ENCODE peak calls at places on chromosomes 6 and 20, in ten cellular contexts. H is neuronal stem cell, P is astrocyte, M is MM.1S, X is neural progenitor cell, U is mammary epithelial cell, T is GM23338, C is GM23248, I is PC-3, E is fibroblast of lung. J is an unnamed sample. For H3K4me1 and H3K36me3, the result is how much of the 10 kb centered on the place peaks cover.

GRCh38 chr6:146850238-146850896 is 251.6 kb downstream of the ADGB start:
- DNase-seq in C (peak), H (no peak), I (peak), U (peak), T (no peak), E (peak), M (no peak), P (peak), X (no peak), J (no peak)

GRCh38 chr6:28393912-28394662 is 5.5 kb downstream of the ZSCAN12 start:
- DNase-seq in X (peak), U (no peak), T (peak), E (peak), P (no peak), M (no peak), H (no peak), I (peak), C (peak), J (no peak)

GRCh38 chr6:131519670-131520436 is 53.2 kb upstream of the ARG1 start:
- DNase-seq in M (peak), T (peak), E (peak), P (peak), H (no peak), U (peak), I (peak), C (peak), X (peak), J (peak)

GRCh38 chr6:137852346-137852745 is 14.7 kb upstream of the TNFAIP3 start:
- DNase-seq in E (no peak), H (no peak), I (no peak), M (no peak), U (peak), P (peak), X (no peak), T (no peak), C (peak), J (no peak)

GRCh38 chr6:42165016-42165415 is 8.1 kb upstream of the GUCA1A start:
- DNase-seq in T (no peak), U (no peak), M (no peak), X (no peak), E (no peak), I (no peak), C (peak), H (no peak), P (peak), J (no peak)

GRCh38 chr6:138541793-138542481 is 42.6 kb upstream of the NHSL1 start:
- DNase-seq in X (no peak), I (no peak), M (no peak), C (peak), E (no peak), T (no peak), U (no peak), P (peak), H (no peak), J (no peak)

GRCh38 chr6:138264372-138264880 is 46.1 kb upstream of the PBOV1 start:
- DNase-seq in P (no peak), X (no peak), T (no peak), I (no peak), H (no peak), U (no peak), E (no peak), M (no peak), C (no peak), J (no peak)

GRCh38 chr6:111871725-111872520 is 1.3 kb downstream of the FYN start:
- DNase-seq in M (no peak), C (peak), I (peak), U (peak), X (peak), E (peak), P (no peak), H (peak), T (peak), J (peak)

GRCh38 chr6:86526238-86526637 is 411.1 kb upstream of the HTR1E start:
- DNase-seq in U (no peak), H (no peak), E (no peak), M (no peak), P (no peak), I (no peak), C (no peak), T (no peak), X (no peak), J (no peak)

DNA sequence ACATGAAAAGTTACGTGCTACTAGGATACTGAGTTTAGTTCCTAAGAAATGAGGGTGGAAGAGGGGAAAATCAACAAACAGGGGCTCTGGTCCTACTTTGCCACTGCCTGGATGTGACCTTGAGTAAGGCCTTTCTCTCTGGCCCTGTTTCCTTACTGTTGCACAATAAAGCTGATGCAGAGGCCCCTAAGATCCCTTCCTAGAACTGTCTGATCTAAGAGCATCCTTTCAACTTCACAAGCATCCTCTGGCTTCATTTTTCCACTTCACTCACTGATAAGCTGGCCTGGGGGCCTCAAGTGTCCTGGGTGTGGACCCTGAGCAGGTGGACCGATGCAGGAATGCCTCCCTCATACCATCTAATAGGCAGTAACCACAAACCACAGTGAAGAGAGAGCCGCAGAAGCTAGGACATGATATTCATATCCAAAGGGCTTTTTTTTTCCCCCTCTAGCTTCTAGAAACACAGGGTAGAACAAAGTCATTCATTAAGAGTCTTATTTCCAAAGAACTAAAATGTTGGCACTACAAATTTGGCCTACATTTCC is 21.5 kb downstream of the FKBP1A start:
- DNase-seq in I (no peak), T (no peak), X (no peak), P (no peak), C (peak), H (no peak), E (peak), M (no peak), U (no peak), J (no peak)
- H3K4me1 ChIP-seq in I (half or more), T (under half), X (under half), P (under half), C (under half), H (under half), E (under half), M (under half), U (under half), J (under half)

GRCh38 chr6:47718571-47718970 is 20.2 kb downstream of the ADGRF4 start:
- DNase-seq in E (no peak), C (no peak), H (no peak), T (no peak), X (no peak), P (no peak), I (no peak), U (peak), M (no peak), J (no peak)

GRCh38 chr6:47716207-47716606 is 17.8 kb downstream of the ADGRF4 start:
- DNase-seq in P (no peak), E (no peak), U (no peak), M (no peak), T (no peak), X (no peak), H (no peak), C (no peak), I (no peak), J (no peak)

GRCh38 chr6:47713200-47713599 is 14.8 kb downstream of the ADGRF4 start:
- DNase-seq in H (no peak), T (no peak), E (no peak), C (no peak), U (no peak), P (no peak), I (no peak), X (no peak), M (no peak), J (no peak)

GRCh38 chr6:47714802-47715201 is 16.4 kb downstream of the ADGRF4 start:
- DNase-seq in I (no peak), H (no peak), T (no peak), C (no peak), M (no peak), E (no peak), U (no peak), X (no peak), P (no peak), J (no peak)

DNA sequence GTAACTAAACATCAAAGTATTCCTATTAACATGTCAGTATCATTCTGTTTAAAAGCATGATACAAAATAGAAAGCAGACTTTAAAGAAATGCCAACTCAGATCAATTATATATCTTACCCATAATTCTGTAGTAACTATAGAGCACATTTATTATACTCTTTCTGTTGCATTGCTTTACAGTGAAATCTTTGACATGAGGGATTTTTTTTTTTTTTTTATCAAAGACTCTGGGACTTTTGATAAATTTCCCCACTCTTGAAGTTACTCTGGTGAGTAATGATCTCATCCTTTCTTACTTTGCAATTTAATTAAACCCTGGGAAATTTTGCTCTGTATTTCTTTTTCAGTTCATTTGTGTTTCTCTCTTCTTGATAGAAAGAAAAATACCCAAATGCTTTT is 17.4 kb downstream of the ADGRF4 start:
- DNase-seq in P (no peak), X (no peak), M (no peak), E (no peak), I (no peak), H (no peak), C (no peak), T (no peak), U (no peak), J (no peak)
- H3K4me2 ChIP-seq in P (no peak), X (no peak), M (no peak), E (no peak), I (no peak), H (no peak), C (no peak), T (no peak), U (no peak), J (no peak)

GRCh38 chr6:43956478-43956877 is 170.8 kb downstream of the MRPL14 start:
- DNase-seq in H (no peak), M (no peak), C (no peak), U (no peak), I (no peak), E (no peak), X (no peak), T (no peak), P (no peak), J (no peak)

GRCh38 chr6:43953794-43954310 is 173.4 kb downstream of the MRPL14 start:
- DNase-seq in I (no peak), E (peak), U (no peak), C (peak), H (no peak), X (peak), T (peak), M (no peak), P (no peak), J (no peak)

GRCh38 chr6:43953256-43953655 is 174.0 kb downstream of the MRPL14 start:
- DNase-seq in T (no peak), H (no peak), E (no peak), U (no peak), X (no peak), P (no peak), M (no peak), I (no peak), C (no peak), J (no peak)

GRCh38 chr6:43954311-43955131 is 172.7 kb downstream of the MRPL14 start:
- DNase-seq in U (no peak), P (no peak), T (no peak), C (no peak), X (no peak), I (no peak), E (no peak), M (no peak), H (no peak), J (no peak)

GRCh38 chr6:43957273-43957672 is 170.0 kb downstream of the MRPL14 start:
- DNase-seq in I (no peak), C (no peak), P (no peak), M (no peak), H (no peak), U (no peak), X (no peak), T (no peak), E (no peak), J (no peak)
- H3K36me3 ChIP-seq in I (under half), C (under half), P (under half), M (under half), H (under half), U (under half), X (under half), T (under half), E (under half), J (under half)

GRCh38 chr20:2320813-2321658 is 25.2 kb downstream of the TGM3 start:
- DNase-seq in I (no peak), U (no peak), H (no peak), X (no peak), M (no peak), E (no peak), P (no peak), C (no peak), T (no peak), J (no peak)
- H3K4me1 ChIP-seq in I (under half), U (under half), H (under half), X (under half), M (under half), E (under half), P (under half), C (under half), T (under half), J (under half)

DNA sequence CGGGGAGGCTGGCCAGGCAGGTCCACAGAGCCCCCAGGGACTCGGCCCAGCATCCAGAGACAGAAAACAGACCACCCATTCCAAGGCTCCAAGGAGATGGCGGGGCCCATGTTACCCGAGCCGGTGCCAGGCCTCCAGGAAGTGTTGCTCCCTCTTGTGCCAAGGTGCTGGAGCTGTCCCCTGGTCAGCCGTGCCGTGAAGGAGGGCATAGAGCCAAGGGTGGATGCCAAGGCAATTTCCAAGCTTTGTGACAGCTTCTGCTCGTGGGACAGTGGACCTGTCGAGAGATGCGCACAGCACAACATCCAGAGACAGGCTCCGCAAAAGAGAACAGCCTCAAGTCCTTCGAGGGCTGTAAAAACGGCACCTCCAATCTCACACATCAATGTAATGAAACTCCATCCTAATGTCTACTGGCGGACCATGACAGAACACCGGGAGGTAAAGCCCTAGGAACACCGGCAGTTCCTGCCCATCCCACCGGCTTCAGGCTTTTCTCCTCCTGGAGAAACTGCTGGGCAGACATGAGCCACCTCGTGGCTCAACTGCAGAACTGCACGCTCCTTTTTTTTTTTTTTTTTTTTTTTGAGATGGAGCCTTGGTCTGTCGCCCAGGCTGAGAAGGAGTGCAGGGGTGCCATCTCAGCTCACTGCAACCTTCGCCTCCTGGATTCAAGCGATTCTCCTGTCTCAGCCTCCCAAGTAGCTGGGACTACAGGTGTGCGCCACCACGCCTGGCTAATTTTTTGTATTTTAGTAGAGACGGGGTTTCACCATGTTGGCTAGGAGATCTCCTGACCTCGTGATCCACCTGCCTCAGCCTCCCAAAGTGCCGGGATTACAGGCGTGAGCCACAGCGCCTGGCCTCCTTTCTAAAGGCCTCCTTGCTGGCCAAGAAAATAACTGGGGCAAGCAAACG is 30.9 kb upstream of the AVP start:
- DNase-seq in U (peak), X (peak), T (peak), H (peak), P (peak), M (peak), I (peak), E (peak), C (peak), J (peak)
- H3K4me2 ChIP-seq in U (no peak), X (no peak), T (no peak), H (no peak), P (no peak), M (no peak), I (no peak), E (no peak), C (no peak), J (no peak)

GRCh38 chr6:105389543-105389942 is 13.3 kb downstream of the PREP start:
- DNase-seq in E (no peak), U (no peak), P (no peak), T (peak), M (no peak), H (no peak), X (peak), C (peak), I (no peak), J (no peak)
- H3K36me3 ChIP-seq in E (under half), U (under half), P (under half), T (under half), M (under half), H (under half), X (under half), C (under half), I (under half), J (under half)

DNA sequence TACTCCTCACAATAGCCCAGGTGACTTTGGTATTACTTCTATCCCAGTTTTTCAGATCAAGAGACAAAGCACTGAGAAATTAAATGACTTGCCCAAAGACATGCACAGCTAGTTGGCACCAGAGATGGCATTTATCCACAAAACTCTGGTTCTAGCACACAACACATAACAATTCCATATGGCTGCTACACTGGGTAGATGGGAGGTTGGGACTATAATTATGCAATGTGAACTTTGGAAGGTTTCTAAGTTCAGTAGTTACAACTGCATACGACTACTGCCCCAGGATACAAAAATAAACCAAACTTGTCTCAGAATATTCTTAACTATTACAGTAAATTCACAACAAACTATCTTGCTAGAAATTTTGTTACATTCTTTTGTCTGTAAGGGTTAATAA is 54.2 kb upstream of the MLIP start:
- DNase-seq in X (no peak), T (no peak), E (no peak), M (no peak), C (no peak), I (no peak), P (no peak), U (no peak), H (no peak), J (no peak)
- H3K4me1 ChIP-seq in X (under half), T (under half), E (under half), M (under half), C (under half), I (under half), P (under half), U (under half), H (under half), J (under half)

GRCh38 chr6:149065658-149066556 is 251.6 kb upstream of the TAB2 start:
- DNase-seq in H (no peak), C (no peak), I (no peak), M (no peak), U (no peak), X (no peak), T (no peak), P (no peak), E (no peak), J (peak)
- H3K4me2 ChIP-seq in H (no peak), C (no peak), I (no peak), M (no peak), U (no peak), X (no peak), T (no peak), P (no peak), E (no peak), J (peak)

J was measured in OCI-LY7.